ENCODE peak calls at places on chromosomes 1 and 21, in five cellular contexts. E is HepG2, D is H1, U is GM12878, N is K562. S is an unnamed sample.

GRCh38 chr21:45326169-45326833 is 38.6 kb upstream of the POFUT2 start:
- DNase-seq in E (no peak), N (no peak), D (no peak), U (no peak), S (no peak)

GRCh38 chr1:60875139-60875538 is 207.2 kb upstream of the NFIA start:
- DNase-seq in U (no peak), D (no peak), E (no peak), N (no peak), S (no peak)

GRCh38 chr1:223010552-223011229 is 132.4 kb downstream of the TLR5 start:
- DNase-seq in N (no peak), U (no peak), D (no peak), E (peak), S (no peak)

GRCh38 chr1:207308451-207309190 is 12.9 kb upstream of the CD55 start:
- DNase-seq in U (no peak), N (no peak), E (no peak), D (no peak), S (no peak)

GRCh38 chr1:9004731-9005708 is 21.2 kb downstream of the SLC2A7 start:
- DNase-seq in N (peak), D (peak), E (peak), U (no peak), S (peak)

GRCh38 chr1:110310300-110310699 is 28.9 kb upstream of the RBM15 start:
- DNase-seq in D (no peak), U (no peak), N (no peak), E (no peak), S (no peak)

GRCh38 chr1:111195002-111195684 is 5.3 kb downstream of the DENND2D start:
- DNase-seq in N (no peak), U (no peak), D (no peak), E (peak), S (no peak)

GRCh38 chr1:39189592-39190041 is 14.9 kb upstream of the MACF1 start:
- DNase-seq in E (peak), U (no peak), D (no peak), N (peak), S (no peak)

GRCh38 chr1:40914927-40915569 is 52.9 kb upstream of the CITED4 start:
- DNase-seq in E (no peak), D (no peak), N (no peak), U (no peak), S (no peak)

GRCh38 chr1:118074101-118074500 is 110.9 kb downstream of the SPAG17 start:
- DNase-seq in U (no peak), N (no peak), E (no peak), D (no peak), S (no peak)

GRCh38 chr1:53350853-53351767 is 23.2 kb upstream of the LRP8 start:
- DNase-seq in N (no peak), D (peak), E (no peak), U (no peak), S (no peak)

GRCh38 chr1:43975249-43975961 is 645 bp downstream of the ATP6V0B start:
- DNase-seq in U (no peak), E (no peak), N (peak), D (no peak), S (peak)

GRCh38 chr1:242524571-242525359 is at the start of gene PLD5:
- DNase-seq in D (peak), E (no peak), N (no peak), U (no peak), S (peak)

GRCh38 chr1:151976868-151977267 is 16.8 kb downstream of the S100A10 start:
- DNase-seq in N (no peak), E (no peak), U (no peak), D (no peak), S (no peak)

GRCh38 chr21:36918291-36918690 is 48.2 kb downstream of the HLCS start:
- DNase-seq in E (peak), N (no peak), U (no peak), D (no peak), S (no peak)

GRCh38 chr21:15224346-15225086 is 159.7 kb upstream of the NRIP1 start:
- DNase-seq in D (no peak), E (no peak), N (no peak), U (no peak), S (no peak)

GRCh38 chr1:91173379-91173890 is 151.6 kb upstream of the ZNF644 start:
- DNase-seq in E (no peak), D (no peak), U (no peak), N (no peak), S (no peak)
- TF ChIP-seq ATF2 in E (no peak), D (no peak), U (no peak), N (no peak), S (no peak)

GRCh38 chr1:227390525-227390924 is 72.2 kb upstream of the CDC42BPA start:
- DNase-seq in D (no peak), U (no peak), E (no peak), N (no peak), S (no peak)
- TF ChIP-seq MAX in D (no peak), U (no peak), E (no peak), N (no peak), S (no peak)

DNA sequence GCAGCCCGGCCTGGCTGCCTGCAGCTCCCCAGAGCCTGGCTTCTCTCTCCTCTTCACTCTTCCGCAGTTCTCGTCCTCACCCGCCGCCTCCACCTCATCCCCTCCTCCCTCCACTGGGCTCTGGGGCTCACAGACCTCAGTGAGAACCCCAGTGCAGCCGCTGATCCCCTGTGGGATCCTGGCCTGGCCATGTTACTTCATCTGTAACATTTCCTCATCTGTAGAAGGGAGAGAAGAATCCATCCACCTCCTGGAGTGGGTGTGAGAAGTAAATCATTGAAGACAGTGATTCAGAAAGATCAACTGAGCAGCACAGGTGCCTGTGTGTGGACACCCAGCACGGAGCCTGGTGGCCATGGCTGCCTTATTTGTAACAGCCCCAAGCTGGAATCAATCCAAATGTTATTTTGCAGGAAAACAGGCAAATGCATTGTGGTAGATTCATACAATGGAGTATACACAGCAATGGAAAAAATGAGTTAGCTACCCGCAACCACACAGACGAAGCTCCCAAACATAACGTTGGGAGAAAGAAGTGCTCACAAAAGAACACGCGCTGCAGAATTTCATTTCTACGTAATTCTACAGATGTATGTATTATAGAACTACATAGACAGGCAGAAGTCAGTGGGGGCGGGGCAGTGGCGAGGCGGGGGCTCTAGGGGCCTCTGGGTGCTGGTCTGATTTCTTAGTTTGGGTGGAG is 8.7 kb downstream of the LAPTM5 start:
- DNase-seq in U (no peak), E (no peak), D (no peak), N (no peak), S (no peak)
- TF ChIP-seq ATF2 in U (no peak), E (no peak), D (no peak), N (no peak), S (no peak)

GRCh38 chr1:170891872-170892271 is 43.5 kb upstream of the MROH9 start:
- DNase-seq in D (no peak), U (no peak), N (no peak), E (no peak), S (no peak)
- TF ChIP-seq MAX in D (no peak), U (no peak), N (no peak), E (no peak), S (no peak)

GRCh38 chr1:97943354-97943753 is 22.5 kb upstream of the DPYD start:
- DNase-seq in U (no peak), E (no peak), D (no peak), N (no peak), S (no peak)
- TF ChIP-seq ATF2 in U (no peak), E (no peak), D (no peak), N (no peak), S (no peak)

DNA sequence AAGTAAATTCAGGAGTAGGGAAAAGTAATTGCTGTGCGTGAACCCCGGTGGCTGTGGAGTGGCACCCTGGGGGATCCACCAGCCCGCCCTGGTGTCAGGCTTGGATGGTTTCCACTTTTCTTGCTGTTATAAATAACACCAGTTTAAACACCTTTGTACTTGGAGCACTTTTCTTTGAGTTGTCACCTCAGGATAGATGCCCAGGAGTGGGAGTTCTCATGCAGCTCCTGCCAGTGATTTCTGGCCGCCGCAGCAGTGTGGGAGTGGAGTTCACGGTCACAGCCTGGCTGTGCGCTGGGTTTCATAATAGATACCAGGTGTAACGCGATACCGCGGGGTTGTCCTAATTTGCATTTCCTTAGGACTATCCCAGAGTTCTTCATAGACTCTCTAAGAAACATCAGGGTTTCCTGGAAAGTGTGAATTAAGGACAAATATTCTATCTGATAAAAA is 12.8 kb upstream of the TMEM200B start:
- DNase-seq in U (no peak), E (no peak), N (peak), D (no peak), S (no peak)
- TF ChIP-seq MAX in U (no peak), E (no peak), N (no peak), D (no peak), S (no peak)

DNA sequence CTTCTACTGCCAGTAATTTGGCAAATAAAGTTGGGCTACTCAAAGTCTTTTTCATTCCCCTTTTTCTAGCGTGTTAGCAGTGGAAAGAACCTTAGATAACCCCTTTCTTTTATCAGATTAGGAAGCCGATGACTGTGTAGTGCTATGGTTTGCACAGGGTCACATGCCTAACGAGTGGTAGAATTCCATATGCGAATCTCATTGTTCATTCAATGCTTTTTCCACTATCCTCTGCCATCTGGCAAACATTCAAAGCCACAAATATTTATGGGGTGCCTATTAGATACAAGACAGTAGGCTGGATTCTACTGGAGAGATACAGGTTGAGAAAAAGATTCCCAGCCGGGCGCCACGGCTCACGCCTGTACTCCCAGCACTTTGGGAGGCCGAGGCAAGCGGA is 14.9 kb upstream of the IER5 start:
- DNase-seq in U (no peak), E (peak), N (no peak), D (no peak), S (no peak)
- TF ChIP-seq ATF2 in U (no peak), E (no peak), N (no peak), D (no peak), S (no peak)

S was measured in WTC11.